ENCODE peak calls at places on chromosomes 11 and 22, in seven cellular contexts. D is stimulated activated CD4-positive, alpha-beta T cell treated with anti-CD3 and anti-CD28 coated beads, Interleukin-4, amount 100 ng/mL, for 24 hours; H is fibroblast of the aortic adventitia; V is astrocyte of the spinal cord; I is hypothalamus; P is cardiac muscle cell; S is amygdala. M is an unnamed sample.

GRCh38 chr11:46272816-46273427 is 4.5 kb upstream of the CREB3L1 start:
- DNase-seq in I (no peak), P (peak; percentile 79), H (peak; percentile 84), D (no peak), S (no peak), V (peak; percentile 71), M (no peak)

GRCh38 chr11:65640483-65641207 is 2.7 kb downstream of the SIPA1 start:
- DNase-seq in V (no peak), D (peak; percentile 48), I (peak; percentile 21), H (no peak), P (no peak), S (peak; percentile 55), M (peak; percentile 65)

GRCh38 chr22:29458551-29458950 is 20.2 kb downstream of the RFPL1 start:
- DNase-seq in H (no peak), D (no peak), V (no peak), P (no peak), I (no peak), S (no peak), M (no peak)

GRCh38 chr11:130157111-130157510 is 2.5 kb upstream of the ST14 start:
- DNase-seq in D (no peak), H (no peak), I (no peak), P (peak; percentile 80), S (no peak), V (peak; percentile 49), M (no peak)

GRCh38 chr22:38700271-38700788 is 413 bp downstream of the JOSD1 start:
- DNase-seq in S (no peak), D (no peak), P (peak; percentile 78), V (peak; percentile 33), H (peak; percentile 49), I (no peak), M (no peak)

GRCh38 chr11:126284829-126285228 is 1.9 kb downstream of the TIRAP start:
- DNase-seq in H (peak; percentile 94), D (peak; percentile 92), I (peak; percentile 10), S (peak; percentile 17), P (peak; percentile 94), V (peak; percentile 94), M (no peak)

GRCh38 chr11:69801513-69802335 is 17.5 kb downstream of the FGF3 start:
- DNase-seq in I (no peak), D (peak; percentile 29), V (no peak), P (peak; percentile 14), S (no peak), H (no peak), M (no peak)

GRCh38 chr11:108880510-108880909 is 215.6 kb downstream of the DDX10 start:
- DNase-seq in I (no peak), H (no peak), V (no peak), S (no peak), P (no peak), D (no peak), M (no peak)

GRCh38 chr11:90135016-90135415 is 553 bp downstream of the NAALAD2 start:
- DNase-seq in P (peak; percentile 36), I (no peak), H (no peak), D (no peak), V (peak; percentile 3), S (no peak), M (peak; percentile 7)

GRCh38 chr11:71343828-71344400 is 91.5 kb upstream of the SHANK2 start:
- DNase-seq in V (no peak), P (no peak), H (no peak), D (no peak), S (no peak), I (no peak), M (no peak)

GRCh38 chr22:21641417-21641794 is 696 bp upstream of the SDF2L1 start:
- DNase-seq in P (peak; percentile 64), V (peak; percentile 51), I (peak; percentile 47), D (no peak), S (peak; percentile 48), H (peak; percentile 61), M (peak; percentile 63)

GRCh38 chr22:40572976-40573375 is 63.5 kb downstream of the MRTFA start:
- DNase-seq in V (no peak), S (no peak), I (no peak), H (peak; percentile 55), P (peak; percentile 52), D (no peak), M (no peak)